ENCODE peak calls at places on chromosomes 12 and 14, in seven cellular contexts. One of them, this sample, is unnamed.

GRCh38 chr12:102880783-102881182 is 36.3 kb downstream of the PAH start:
- DNase-seq in HFFc6: no peak
- DNase-seq in endothelial cell: no peak
- DNase-seq in GM13977: no peak
- DNase-seq in hepatocyte: no peak
- DNase-seq in astrocyte of the cerebellum: no peak
- DNase-seq in right lobe of liver: no peak
- DNase-seq in this sample: no peak

GRCh38 chr14:89359477-89360222 is 57.4 kb downstream of the FOXN3 start:
- DNase-seq in HFFc6: no peak
- DNase-seq in endothelial cell: no peak
- DNase-seq in GM13977: no peak
- DNase-seq in hepatocyte: no peak
- DNase-seq in astrocyte of the cerebellum: no peak
- DNase-seq in right lobe of liver: no peak
- DNase-seq in this sample: no peak

GRCh38 chr14:98580131-98580678 is 691.8 kb downstream of the BCL11B start:
- DNase-seq in HFFc6: no peak
- DNase-seq in endothelial cell: peak
- DNase-seq in GM13977: no peak
- DNase-seq in hepatocyte: peak
- DNase-seq in astrocyte of the cerebellum: peak
- DNase-seq in right lobe of liver: no peak
- DNase-seq in this sample: no peak

GRCh38 chr12:79451365-79451764 is 239.4 kb downstream of the PAWR start:
- DNase-seq in HFFc6: no peak
- DNase-seq in endothelial cell: no peak
- DNase-seq in GM13977: no peak
- DNase-seq in hepatocyte: no peak
- DNase-seq in astrocyte of the cerebellum: no peak
- DNase-seq in right lobe of liver: no peak
- DNase-seq in this sample: no peak

GRCh38 chr14:58871972-58872530 is 234.3 kb downstream of the DACT1 start:
- DNase-seq in HFFc6: no peak
- DNase-seq in endothelial cell: no peak
- DNase-seq in GM13977: no peak
- DNase-seq in hepatocyte: no peak
- DNase-seq in astrocyte of the cerebellum: no peak
- DNase-seq in right lobe of liver: no peak
- DNase-seq in this sample: no peak

GRCh38 chr12:88684610-88685009 is 104.3 kb upstream of the KITLG start:
- DNase-seq in HFFc6: no peak
- DNase-seq in endothelial cell: no peak
- DNase-seq in GM13977: no peak
- DNase-seq in hepatocyte: no peak
- DNase-seq in astrocyte of the cerebellum: no peak
- DNase-seq in right lobe of liver: no peak
- DNase-seq in this sample: no peak

GRCh38 chr12:70829070-70829469 is 91.5 kb downstream of the PTPRR start:
- DNase-seq in HFFc6: no peak
- DNase-seq in endothelial cell: no peak
- DNase-seq in GM13977: no peak
- DNase-seq in hepatocyte: no peak
- DNase-seq in astrocyte of the cerebellum: no peak
- DNase-seq in right lobe of liver: no peak
- DNase-seq in this sample: no peak

GRCh38 chr14:100898935-100899840 is 4.3 kb downstream of the RTL1 start:
- DNase-seq in HFFc6: no peak
- DNase-seq in endothelial cell: no peak
- DNase-seq in GM13977: no peak
- DNase-seq in hepatocyte: peak
- DNase-seq in astrocyte of the cerebellum: no peak
- DNase-seq in right lobe of liver: no peak
- DNase-seq in this sample: no peak

GRCh38 chr12:56461235-56462159 is 6.9 kb upstream of the SPRYD4 start:
- DNase-seq in HFFc6: peak
- DNase-seq in endothelial cell: no peak
- DNase-seq in GM13977: no peak
- DNase-seq in hepatocyte: no peak
- DNase-seq in astrocyte of the cerebellum: no peak
- DNase-seq in right lobe of liver: no peak
- DNase-seq in this sample: no peak

GRCh38 chr14:91246051-91246852 is 1.7 kb upstream of the GPR68 start:
- DNase-seq in HFFc6: no peak
- DNase-seq in endothelial cell: no peak
- DNase-seq in GM13977: no peak
- DNase-seq in hepatocyte: no peak
- DNase-seq in astrocyte of the cerebellum: no peak
- DNase-seq in right lobe of liver: no peak
- DNase-seq in this sample: no peak

GRCh38 chr14:23361320-23361719 is 3.7 kb downstream of the EFS start:
- DNase-seq in HFFc6: peak
- DNase-seq in endothelial cell: no peak
- DNase-seq in GM13977: peak
- DNase-seq in hepatocyte: no peak
- DNase-seq in astrocyte of the cerebellum: no peak
- DNase-seq in right lobe of liver: no peak
- DNase-seq in this sample: no peak

GRCh38 chr12:82223421-82223820 is 134.8 kb downstream of the CCDC59 start:
- DNase-seq in HFFc6: no peak
- DNase-seq in endothelial cell: no peak
- DNase-seq in GM13977: no peak
- DNase-seq in hepatocyte: no peak
- DNase-seq in astrocyte of the cerebellum: no peak
- DNase-seq in right lobe of liver: no peak
- DNase-seq in this sample: no peak

GRCh38 chr14:91418387-91419043 is 895 bp upstream of the CCDC88C start:
- DNase-seq in HFFc6: peak
- DNase-seq in endothelial cell: peak
- DNase-seq in GM13977: peak
- DNase-seq in hepatocyte: peak
- DNase-seq in astrocyte of the cerebellum: no peak
- DNase-seq in right lobe of liver: peak
- DNase-seq in this sample: no peak

GRCh38 chr12:43586646-43587245 is 34.7 kb upstream of the ADAMTS20 start:
- DNase-seq in HFFc6: no peak
- DNase-seq in endothelial cell: no peak
- DNase-seq in GM13977: no peak
- DNase-seq in hepatocyte: no peak
- DNase-seq in astrocyte of the cerebellum: no peak
- DNase-seq in right lobe of liver: no peak
- DNase-seq in this sample: no peak

GRCh38 chr14:96888158-96888557 is 91.0 kb downstream of the VRK1 start:
- DNase-seq in HFFc6: no peak
- DNase-seq in endothelial cell: no peak
- DNase-seq in GM13977: peak
- DNase-seq in hepatocyte: no peak
- DNase-seq in astrocyte of the cerebellum: no peak
- DNase-seq in right lobe of liver: no peak
- DNase-seq in this sample: no peak

GRCh38 chr14:31090872-31091764 is 64.9 kb upstream of the STRN3 start:
- DNase-seq in HFFc6: peak
- DNase-seq in endothelial cell: no peak
- DNase-seq in GM13977: no peak
- DNase-seq in hepatocyte: peak
- DNase-seq in astrocyte of the cerebellum: peak
- DNase-seq in right lobe of liver: no peak
- DNase-seq in this sample: peak

GRCh38 chr14:90381999-90382451 is 14.8 kb upstream of the CALM1 start:
- DNase-seq in HFFc6: no peak
- DNase-seq in endothelial cell: peak
- DNase-seq in GM13977: no peak
- DNase-seq in hepatocyte: peak
- DNase-seq in astrocyte of the cerebellum: no peak
- DNase-seq in right lobe of liver: peak
- DNase-seq in this sample: no peak

GRCh38 chr12:19752712-19753111 is 313.4 kb downstream of the AEBP2 start:
- DNase-seq in HFFc6: no peak
- DNase-seq in endothelial cell: no peak
- DNase-seq in GM13977: no peak
- DNase-seq in hepatocyte: no peak
- DNase-seq in astrocyte of the cerebellum: no peak
- DNase-seq in right lobe of liver: no peak
- DNase-seq in this sample: no peak

GRCh38 chr14:105324080-105324778 is 9.7 kb downstream of the PACS2 start:
- DNase-seq in HFFc6: no peak
- DNase-seq in endothelial cell: no peak
- DNase-seq in GM13977: no peak
- DNase-seq in hepatocyte: no peak
- DNase-seq in astrocyte of the cerebellum: no peak
- DNase-seq in right lobe of liver: peak
- DNase-seq in this sample: no peak

GRCh38 chr12:38772427-38772826 is 133.0 kb downstream of the CPNE8 start:
- DNase-seq in HFFc6: no peak
- DNase-seq in endothelial cell: no peak
- DNase-seq in GM13977: no peak
- DNase-seq in hepatocyte: no peak
- DNase-seq in astrocyte of the cerebellum: no peak
- DNase-seq in right lobe of liver: no peak
- DNase-seq in this sample: no peak

GRCh38 chr12:65923228-65923627 is 98.9 kb downstream of the HMGA2 start:
- DNase-seq in HFFc6: no peak
- DNase-seq in endothelial cell: no peak
- DNase-seq in GM13977: peak
- DNase-seq in hepatocyte: no peak
- DNase-seq in astrocyte of the cerebellum: no peak
- DNase-seq in right lobe of liver: no peak
- DNase-seq in this sample: no peak
- TF ChIP-seq CTCF in HFFc6: peak
- TF ChIP-seq CTCF in endothelial cell: no peak
- TF ChIP-seq CTCF in GM13977: peak
- TF ChIP-seq CTCF in hepatocyte: no peak
- TF ChIP-seq CTCF in astrocyte of the cerebellum: no peak
- TF ChIP-seq CTCF in right lobe of liver: no peak
- TF ChIP-seq CTCF in this sample: no peak

DNA sequence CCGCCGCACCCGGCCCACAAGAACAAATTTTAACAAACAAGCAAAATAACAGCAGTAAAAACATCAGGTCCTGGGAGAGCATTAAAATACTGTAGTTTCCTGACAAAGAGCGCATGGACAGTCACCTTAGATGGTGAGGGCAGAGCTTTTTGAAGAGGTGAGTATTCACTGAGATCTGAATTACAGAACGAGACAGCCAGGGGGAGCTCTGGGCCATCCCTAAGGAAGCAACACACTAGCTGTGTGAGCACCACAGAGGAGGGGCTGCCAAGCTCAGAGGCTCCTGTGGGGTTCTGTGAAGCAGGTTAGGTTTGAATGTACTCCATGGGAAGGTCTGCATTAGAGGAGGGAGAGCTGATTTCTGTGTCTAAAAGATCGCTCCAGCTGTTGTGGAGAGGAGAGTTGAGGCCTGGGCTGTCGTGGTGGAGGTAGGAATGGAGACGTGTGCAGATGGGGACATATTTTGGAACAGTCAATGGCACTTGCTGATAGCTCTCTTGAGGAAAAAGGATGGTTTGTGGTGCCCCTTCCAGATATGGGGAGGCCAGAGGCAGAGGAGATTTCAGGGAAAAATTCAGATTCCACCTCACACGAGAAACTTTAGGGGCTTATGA is 72.9 kb downstream of the TRAFD1 start:
- DNase-seq in HFFc6: peak
- DNase-seq in endothelial cell: peak
- DNase-seq in GM13977: peak
- DNase-seq in hepatocyte: peak
- DNase-seq in astrocyte of the cerebellum: peak
- DNase-seq in right lobe of liver: no peak
- DNase-seq in this sample: peak
- TF ChIP-seq CTCF in HFFc6: peak
- TF ChIP-seq CTCF in endothelial cell: peak
- TF ChIP-seq CTCF in GM13977: peak
- TF ChIP-seq CTCF in hepatocyte: peak
- TF ChIP-seq CTCF in astrocyte of the cerebellum: peak
- TF ChIP-seq CTCF in right lobe of liver: peak
- TF ChIP-seq CTCF in this sample: peak

GRCh38 chr12:124369055-124369900 is 74.4 kb downstream of the RFLNA start:
- DNase-seq in HFFc6: peak
- DNase-seq in endothelial cell: no peak
- DNase-seq in GM13977: no peak
- DNase-seq in hepatocyte: peak
- DNase-seq in astrocyte of the cerebellum: peak
- DNase-seq in right lobe of liver: peak
- DNase-seq in this sample: peak
- TF ChIP-seq CTCF in HFFc6: peak
- TF ChIP-seq CTCF in endothelial cell: no peak
- TF ChIP-seq CTCF in GM13977: no peak
- TF ChIP-seq CTCF in hepatocyte: no peak
- TF ChIP-seq CTCF in astrocyte of the cerebellum: peak
- TF ChIP-seq CTCF in right lobe of liver: peak
- TF ChIP-seq CTCF in this sample: peak

GRCh38 chr14:35810963-35811362 is 1.9 kb upstream of the RALGAPA1 start:
- DNase-seq in HFFc6: no peak
- DNase-seq in endothelial cell: no peak
- DNase-seq in GM13977: no peak
- DNase-seq in hepatocyte: no peak
- DNase-seq in astrocyte of the cerebellum: no peak
- DNase-seq in right lobe of liver: no peak
- DNase-seq in this sample: no peak

GRCh38 chr14:35809597-35809996 is 502 bp upstream of the RALGAPA1 start:
- DNase-seq in HFFc6: no peak
- DNase-seq in endothelial cell: no peak
- DNase-seq in GM13977: no peak
- DNase-seq in hepatocyte: no peak
- DNase-seq in astrocyte of the cerebellum: no peak
- DNase-seq in right lobe of liver: no peak
- DNase-seq in this sample: no peak

GRCh38 chr14:35818346-35819115 is 7.6 kb upstream of the BRMS1L start:
- DNase-seq in HFFc6: peak
- DNase-seq in endothelial cell: peak
- DNase-seq in GM13977: peak
- DNase-seq in hepatocyte: peak
- DNase-seq in astrocyte of the cerebellum: peak
- DNase-seq in right lobe of liver: no peak
- DNase-seq in this sample: no peak

GRCh38 chr14:35819591-35820540 is 6.3 kb upstream of the BRMS1L start:
- DNase-seq in HFFc6: no peak
- DNase-seq in endothelial cell: no peak
- DNase-seq in GM13977: no peak
- DNase-seq in hepatocyte: no peak
- DNase-seq in astrocyte of the cerebellum: no peak
- DNase-seq in right lobe of liver: no peak
- DNase-seq in this sample: no peak

GRCh38 chr14:35814371-35815005 is 5.4 kb upstream of the RALGAPA1 start:
- DNase-seq in HFFc6: peak
- DNase-seq in endothelial cell: peak
- DNase-seq in GM13977: peak
- DNase-seq in hepatocyte: peak
- DNase-seq in astrocyte of the cerebellum: no peak
- DNase-seq in right lobe of liver: no peak
- DNase-seq in this sample: no peak
- TF ChIP-seq CTCF in HFFc6: peak
- TF ChIP-seq CTCF in endothelial cell: peak
- TF ChIP-seq CTCF in GM13977: peak
- TF ChIP-seq CTCF in hepatocyte: peak
- TF ChIP-seq CTCF in astrocyte of the cerebellum: peak
- TF ChIP-seq CTCF in right lobe of liver: peak
- TF ChIP-seq CTCF in this sample: peak

GRCh38 chr12:33111850-33112249 is 215.3 kb upstream of the PKP2 start:
- DNase-seq in HFFc6: no peak
- DNase-seq in endothelial cell: no peak
- DNase-seq in GM13977: no peak
- DNase-seq in hepatocyte: no peak
- DNase-seq in astrocyte of the cerebellum: no peak
- DNase-seq in right lobe of liver: no peak
- DNase-seq in this sample: no peak
- TF ChIP-seq CTCF in HFFc6: no peak
- TF ChIP-seq CTCF in endothelial cell: no peak
- TF ChIP-seq CTCF in GM13977: no peak
- TF ChIP-seq CTCF in hepatocyte: no peak
- TF ChIP-seq CTCF in astrocyte of the cerebellum: no peak
- TF ChIP-seq CTCF in right lobe of liver: no peak
- TF ChIP-seq CTCF in this sample: no peak

GRCh38 chr12:121325922-121326396 is 26.3 kb downstream of the ANAPC5 start:
- DNase-seq in HFFc6: no peak
- DNase-seq in endothelial cell: no peak
- DNase-seq in GM13977: no peak
- DNase-seq in hepatocyte: no peak
- DNase-seq in astrocyte of the cerebellum: no peak
- DNase-seq in right lobe of liver: no peak
- DNase-seq in this sample: no peak
- TF ChIP-seq CTCF in HFFc6: no peak
- TF ChIP-seq CTCF in endothelial cell: no peak
- TF ChIP-seq CTCF in GM13977: no peak
- TF ChIP-seq CTCF in hepatocyte: no peak
- TF ChIP-seq CTCF in astrocyte of the cerebellum: no peak
- TF ChIP-seq CTCF in right lobe of liver: no peak
- TF ChIP-seq CTCF in this sample: no peak